ENCODE peak calls at places on chromosomes 2 and 18, in seven cellular contexts. X, W, V, B, Q, C and Z are unnamed samples.

GRCh38 chr2:240925576-240926515 is 19.7 kb downstream of the CROCC2 start:
- DNase-seq in X (no peak), W (no peak), V (peak), B (no peak), Q (no peak), C (peak), Z (no peak)

GRCh38 chr2:99939135-99939534 is 203.3 kb downstream of the AFF3 start:
- DNase-seq in X (no peak), W (no peak), V (no peak), B (no peak), Q (no peak), C (no peak), Z (no peak)

GRCh38 chr2:157903626-157904025 is 27.5 kb upstream of the ACVR1 start:
- DNase-seq in X (no peak), W (no peak), V (no peak), B (peak), Q (no peak), C (no peak), Z (no peak)

GRCh38 chr2:209864716-209865295 is 93.2 kb downstream of the UNC80 start:
- DNase-seq in X (no peak), W (no peak), V (no peak), B (no peak), Q (no peak), C (no peak), Z (no peak)

GRCh38 chr18:25883091-25883490 is 207.3 kb downstream of the SS18 start:
- DNase-seq in X (no peak), W (no peak), V (no peak), B (no peak), Q (no peak), C (no peak), Z (no peak)

GRCh38 chr2:172193331-172194089 is 90.8 kb upstream of the DLX2 start:
- DNase-seq in X (no peak), W (no peak), V (no peak), B (no peak), Q (no peak), C (no peak), Z (no peak)

GRCh38 chr18:74268933-74269620 is 22.7 kb downstream of the CYB5A start:
- DNase-seq in X (no peak), W (no peak), V (no peak), B (no peak), Q (no peak), C (no peak), Z (peak)

GRCh38 chr2:219252084-219252483 is 959 bp upstream of the TUBA4B start:
- DNase-seq in X (no peak), W (no peak), V (no peak), B (no peak), Q (no peak), C (no peak), Z (no peak)

GRCh38 chr2:20021405-20022009 is 9.0 kb upstream of the MATN3 start:
- DNase-seq in X (no peak), W (no peak), V (no peak), B (no peak), Q (no peak), C (no peak), Z (no peak)

GRCh38 chr2:188940171-188940570 is 34.0 kb upstream of the COL3A1 start:
- DNase-seq in X (no peak), W (no peak), V (no peak), B (peak), Q (peak), C (no peak), Z (peak)

GRCh38 chr2:154697422-154698237 is 865 bp upstream of the KCNJ3 start:
- DNase-seq in X (no peak), W (peak), V (peak), B (no peak), Q (no peak), C (peak), Z (no peak)
- H3K4me3 ChIP-seq in X (no peak), W (peak), V (no peak), B (no peak), Q (peak), C (peak), Z (no peak)

GRCh38 chr2:112701092-112701491 is 19.7 kb upstream of the NT5DC4 start:
- DNase-seq in X (no peak), W (no peak), V (no peak), B (no peak), Q (no peak), C (no peak), Z (peak)
- TF ChIP-seq CTCF in X (no peak), W (no peak), V (no peak), B (no peak), Q (no peak), C (no peak), Z (no peak)

DNA sequence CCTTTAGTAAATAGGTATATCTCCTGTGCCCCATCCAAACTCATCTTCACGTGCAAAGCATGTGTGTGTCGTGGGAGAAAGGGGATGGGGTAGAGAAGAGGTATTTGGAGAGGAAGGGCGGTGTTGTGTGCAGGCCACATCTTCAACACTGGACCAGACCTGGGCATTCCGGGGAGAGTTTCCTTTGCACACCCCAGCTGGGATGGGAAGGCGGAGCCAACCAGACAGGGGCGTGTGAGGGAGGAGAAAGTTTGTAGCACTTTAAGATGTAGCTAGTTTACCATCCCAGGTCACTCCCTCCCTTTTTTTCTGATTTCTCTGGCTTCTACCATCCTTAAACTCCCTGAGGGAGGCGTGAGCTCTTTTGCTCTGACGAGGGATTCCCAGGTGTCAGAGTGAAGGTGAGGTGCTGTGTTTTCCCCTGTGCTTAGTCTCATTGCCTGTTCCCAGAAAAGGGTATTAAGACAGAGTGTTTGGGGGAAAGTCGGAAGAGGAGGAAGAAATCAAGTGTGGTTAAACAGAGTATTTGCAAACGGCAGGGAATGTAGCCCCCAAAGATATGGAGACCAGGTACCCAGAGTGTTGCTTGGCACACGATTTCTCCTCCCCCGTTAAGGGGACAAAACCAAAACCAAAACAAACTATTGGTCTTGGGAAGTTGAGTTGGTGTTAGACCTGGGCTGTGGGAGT is 1.6 kb downstream of the SETBP1 start:
- DNase-seq in X (no peak), W (peak), V (peak), B (peak), Q (no peak), C (no peak), Z (no peak)
- H3K4me3 ChIP-seq in X (no peak), W (peak), V (no peak), B (peak), Q (peak), C (no peak), Z (no peak)

DNA sequence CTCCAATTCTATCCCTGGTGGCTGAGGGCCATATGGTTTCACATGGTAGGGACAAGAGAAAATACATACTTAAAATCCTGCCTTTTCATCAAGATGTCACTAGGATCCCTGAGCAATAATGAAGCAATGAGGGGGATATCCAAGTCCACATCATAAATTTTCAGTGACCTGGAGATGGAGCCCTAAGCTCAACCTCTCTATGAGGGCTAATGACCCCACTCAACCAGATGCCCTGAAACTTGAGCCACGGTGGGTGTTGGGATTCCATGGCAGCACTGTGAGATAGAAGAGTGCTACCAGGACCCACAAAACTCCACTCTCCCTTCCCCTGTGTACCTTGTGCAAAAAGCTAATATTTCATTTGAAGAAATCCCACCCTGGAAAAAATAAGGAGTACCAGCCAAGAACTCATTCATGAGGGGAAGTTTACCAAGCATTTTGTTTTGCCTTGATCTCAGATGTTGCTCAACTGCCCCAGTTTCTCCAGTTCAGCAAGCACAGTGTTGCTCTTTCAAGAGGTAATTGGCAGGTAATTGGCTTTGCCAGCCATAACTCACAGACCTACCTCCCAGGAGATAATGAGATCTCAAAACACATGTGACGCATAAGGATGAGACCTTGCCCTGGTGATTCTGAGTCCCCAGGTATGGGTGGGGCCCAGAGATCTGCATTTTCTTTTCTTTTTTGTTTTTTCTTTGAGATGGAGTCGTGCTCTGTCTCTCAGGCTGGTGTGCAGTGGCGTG is 50.9 kb upstream of the TTC39C start:
- DNase-seq in X (no peak), W (no peak), V (no peak), B (no peak), Q (no peak), C (no peak), Z (peak)
- TF ChIP-seq CTCF in X (no peak), W (no peak), V (no peak), B (no peak), Q (no peak), C (no peak), Z (no peak)

GRCh38 chr18:13892098-13892497 is 23.2 kb downstream of the MC2R start:
- DNase-seq in X (no peak), W (no peak), V (no peak), B (no peak), Q (no peak), C (no peak), Z (no peak)
- H3K4me3 ChIP-seq in X (no peak), W (no peak), V (no peak), B (no peak), Q (no peak), C (no peak), Z (no peak)

DNA sequence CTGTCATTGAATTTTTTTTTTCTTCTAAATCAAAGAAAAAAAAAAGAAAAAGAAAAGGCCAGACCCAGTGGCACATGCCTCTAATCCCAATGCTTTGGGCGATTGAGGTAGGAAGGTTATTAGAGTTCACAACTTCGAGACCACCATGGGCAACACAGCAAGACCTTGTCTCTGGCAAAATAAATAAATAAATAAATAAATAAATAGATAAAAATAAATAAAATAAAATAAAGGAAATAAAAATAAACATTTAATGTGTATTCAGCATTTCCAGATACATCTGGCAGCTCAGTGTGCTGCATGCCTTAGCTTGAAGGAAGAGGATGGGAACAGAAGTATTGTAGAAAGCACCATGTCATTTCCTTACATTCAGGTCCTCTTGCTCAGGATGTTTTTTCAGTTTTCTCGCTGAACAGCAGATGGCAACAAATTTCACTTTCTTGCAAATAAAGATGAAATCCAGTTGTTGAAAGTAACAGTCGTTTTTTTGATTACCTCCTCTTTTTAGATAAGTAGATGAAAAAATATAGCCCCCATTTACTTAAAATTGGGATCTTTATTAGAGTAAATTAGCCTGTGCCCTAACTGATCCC is 25.7 kb upstream of the FAM178B start:
- DNase-seq in X (peak), W (peak), V (no peak), B (peak), Q (peak), C (no peak), Z (peak)
- TF ChIP-seq CTCF in X (peak), W (peak), V (no peak), B (peak), Q (peak), C (peak), Z (peak)

GRCh38 chr2:239238381-239238780 is 162.4 kb downstream of the HDAC4 start:
- DNase-seq in X (no peak), W (no peak), V (no peak), B (no peak), Q (no peak), C (no peak), Z (no peak)

GRCh38 chr2:239238839-239239606 is 161.8 kb downstream of the HDAC4 start:
- DNase-seq in X (no peak), W (no peak), V (no peak), B (no peak), Q (no peak), C (no peak), Z (no peak)

GRCh38 chr2:239241431-239241830 is 159.4 kb downstream of the HDAC4 start:
- DNase-seq in X (no peak), W (no peak), V (no peak), B (no peak), Q (no peak), C (no peak), Z (no peak)

GRCh38 chr2:239239607-239240479 is 161.0 kb downstream of the HDAC4 start:
- DNase-seq in X (peak), W (no peak), V (no peak), B (no peak), Q (no peak), C (no peak), Z (peak)

DNA sequence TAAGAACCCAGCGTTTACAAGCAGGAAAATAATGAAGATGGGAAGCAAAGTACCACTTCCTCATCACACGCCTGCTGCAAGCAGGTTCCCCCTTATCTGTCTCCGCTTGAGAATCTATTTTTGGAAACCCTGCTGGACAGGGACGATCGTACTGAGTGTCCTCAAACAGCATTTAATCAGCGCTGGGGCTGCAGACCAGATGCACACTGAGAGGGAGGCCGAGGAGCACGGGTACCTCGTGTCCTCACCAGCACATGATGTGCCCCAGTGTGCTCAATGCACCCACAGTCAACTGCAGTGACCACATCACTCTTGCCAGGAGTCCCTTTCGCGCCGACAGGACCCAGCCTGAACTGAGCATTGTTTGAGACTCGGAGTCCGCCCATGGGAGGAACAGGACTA is 160.3 kb downstream of the HDAC4 start:
- DNase-seq in X (peak), W (no peak), V (no peak), B (no peak), Q (no peak), C (no peak), Z (no peak)
- H3K4me3 ChIP-seq in X (no peak), W (no peak), V (no peak), B (no peak), Q (no peak), C (no peak), Z (no peak)

GRCh38 chr2:137655812-137656211 is 308.5 kb upstream of the HNMT start:
- DNase-seq in X (no peak), W (no peak), V (no peak), B (no peak), Q (no peak), C (no peak), Z (no peak)

GRCh38 chr2:137654046-137654445 is 310.2 kb upstream of the HNMT start:
- DNase-seq in X (no peak), W (no peak), V (no peak), B (no peak), Q (no peak), C (no peak), Z (no peak)

GRCh38 chr2:137658433-137658832 is 305.8 kb upstream of the HNMT start:
- DNase-seq in X (no peak), W (no peak), V (no peak), B (no peak), Q (no peak), C (no peak), Z (no peak)

DNA sequence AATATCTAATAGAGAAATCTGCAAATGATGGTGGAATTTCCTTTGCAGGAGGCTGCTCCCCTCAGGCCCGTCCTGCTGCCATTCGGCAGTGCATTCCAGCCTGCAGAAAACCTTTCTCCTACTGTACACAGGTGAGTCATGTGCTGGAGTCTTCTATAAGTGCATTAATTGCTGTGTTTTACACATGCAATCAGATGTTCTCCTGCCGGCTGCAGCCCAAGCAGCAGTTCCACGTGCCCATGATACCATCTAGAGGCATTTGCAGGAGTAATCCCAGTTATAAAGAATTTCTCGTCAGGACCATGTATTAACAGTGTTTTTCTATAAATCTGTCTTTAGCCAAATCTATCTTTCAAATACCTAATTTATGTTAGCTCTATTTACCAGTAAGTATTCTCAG is 304.7 kb upstream of the HNMT start:
- DNase-seq in X (no peak), W (no peak), V (no peak), B (peak), Q (no peak), C (no peak), Z (peak)
- TF ChIP-seq CTCF in X (no peak), W (no peak), V (no peak), B (peak), Q (no peak), C (no peak), Z (no peak)

DNA sequence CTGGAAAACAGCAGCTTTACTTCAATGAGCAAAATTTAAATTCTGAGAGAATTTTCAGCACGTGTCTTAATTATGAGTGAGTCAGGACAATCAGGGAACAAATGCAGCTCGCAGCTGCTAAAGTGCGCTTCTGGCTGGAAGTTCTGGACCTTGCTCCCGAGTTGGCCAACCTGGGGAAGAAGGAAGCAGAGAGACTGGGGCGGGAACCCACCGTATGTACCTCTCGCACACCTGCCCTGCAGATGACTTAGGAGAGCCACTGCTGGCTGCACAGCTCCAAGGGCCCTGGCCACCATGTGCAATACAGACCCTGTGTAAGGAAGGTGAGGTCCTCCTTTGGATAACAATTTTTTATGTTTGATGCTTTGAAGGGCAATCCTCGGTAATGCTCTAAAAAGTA is 42.4 kb downstream of the REEP1 start:
- DNase-seq in X (no peak), W (no peak), V (peak), B (no peak), Q (no peak), C (no peak), Z (no peak)
- H3K4me3 ChIP-seq in X (no peak), W (no peak), V (no peak), B (no peak), Q (no peak), C (no peak), Z (no peak)

GRCh38 chr2:182667321-182667695 is 48.7 kb upstream of the DNAJC10 start:
- DNase-seq in X (no peak), W (no peak), V (no peak), B (no peak), Q (no peak), C (no peak), Z (no peak)

GRCh38 chr2:182672471-182673165 is 43.4 kb upstream of the DNAJC10 start:
- DNase-seq in X (peak), W (peak), V (no peak), B (peak), Q (peak), C (no peak), Z (peak)

GRCh38 chr2:182664212-182664611 is 51.8 kb upstream of the DNAJC10 start:
- DNase-seq in X (peak), W (no peak), V (no peak), B (no peak), Q (no peak), C (no peak), Z (no peak)

GRCh38 chr2:182666674-182667320 is 49.3 kb upstream of the DNAJC10 start:
- DNase-seq in X (peak), W (peak), V (no peak), B (peak), Q (peak), C (no peak), Z (peak)

GRCh38 chr2:182668671-182669070 is 47.4 kb upstream of the DNAJC10 start:
- DNase-seq in X (no peak), W (no peak), V (no peak), B (no peak), Q (peak), C (peak), Z (no peak)
- TF ChIP-seq CTCF in X (no peak), W (no peak), V (no peak), B (no peak), Q (no peak), C (no peak), Z (no peak)